ENCODE peak calls at places on chromosomes 12 and 14, in eight cellular contexts. R is esophagus squamous epithelium, M is cardiac muscle cell, X is fibroblast of lung, N is uterus, G is HCT116, K is AG04450, Q is GM23338. F is an unnamed sample. For H3K27me3, the result is how much of the 10 kb centered on the place peaks cover.

GRCh38 chr12:75259170-75259569 is 49.5 kb upstream of the KCNC2 start:
- DNase-seq in Q (peak), M (no peak), R (no peak), G (no peak), X (no peak), K (no peak), N (no peak), F (no peak)

GRCh38 chr14:75022655-75023054 is 19.9 kb downstream of the EIF2B2 start:
- DNase-seq in X (no peak), G (no peak), N (no peak), R (no peak), Q (peak), M (no peak), K (no peak), F (peak)

GRCh38 chr14:94081386-94081820 is 293 bp downstream of the IFI27L1 start:
- DNase-seq in M (no peak), Q (no peak), N (no peak), G (no peak), X (no peak), R (no peak), K (no peak), F (no peak)

GRCh38 chr12:8123124-8123888 is at the start of gene CLEC4A:
- DNase-seq in N (no peak), Q (no peak), M (no peak), X (no peak), G (no peak), K (no peak), R (no peak), F (no peak)

GRCh38 chr12:98656289-98657101 is 11.4 kb downstream of the APAF1 start:
- DNase-seq in M (no peak), Q (no peak), N (no peak), K (no peak), G (no peak), R (no peak), X (no peak), F (no peak)

GRCh38 chr14:77495354-77495753 is 3.3 kb downstream of the ISM2 start:
- DNase-seq in G (no peak), R (no peak), K (no peak), M (no peak), Q (no peak), X (no peak), N (no peak), F (no peak)

GRCh38 chr14:63499701-63500250 is 43.4 kb downstream of the PPP2R5E start:
- DNase-seq in N (no peak), R (no peak), G (no peak), K (peak), Q (no peak), M (peak), X (peak), F (no peak)

GRCh38 chr14:88005050-88005481 is at the start of gene GPR65:
- DNase-seq in R (no peak), M (peak), K (no peak), X (no peak), Q (no peak), N (no peak), G (no peak), F (no peak)

GRCh38 chr12:31005256-31005943 is 68.3 kb upstream of the DDX11 start:
- DNase-seq in N (no peak), Q (no peak), R (no peak), K (no peak), X (no peak), M (no peak), G (no peak), F (no peak)

GRCh38 chr14:92651793-92652382 is 96.5 kb downstream of the LGMN start:
- DNase-seq in K (no peak), N (no peak), R (no peak), M (no peak), X (no peak), G (no peak), Q (no peak), F (peak)

GRCh38 chr12:47155457-47156166 is 75.9 kb upstream of the AMIGO2 start:
- DNase-seq in X (peak), Q (no peak), M (peak), G (no peak), R (no peak), K (no peak), N (no peak), F (no peak)

GRCh38 chr12:27969901-27970390 is 2.6 kb downstream of the PTHLH start:
- DNase-seq in N (peak), X (no peak), G (peak), K (no peak), Q (peak), R (no peak), M (peak), F (peak)

GRCh38 chr14:22549981-22550670 is 38.9 kb downstream of the DAD1 start:
- DNase-seq in Q (peak), K (peak), M (peak), R (no peak), G (no peak), N (no peak), X (no peak), F (no peak)

GRCh38 chr14:78902010-78902623 is 731.9 kb downstream of the NRXN3 start:
- DNase-seq in G (no peak), R (no peak), Q (peak), M (peak), X (peak), K (peak), N (no peak), F (peak)

GRCh38 chr12:52127683-52128450 is 48.4 kb downstream of the SMIM41 start:
- DNase-seq in N (no peak), M (no peak), G (no peak), K (no peak), X (no peak), R (no peak), Q (no peak), F (peak)

GRCh38 chr12:87827638-87828264 is 201.4 kb downstream of the C12orf50 start:
- DNase-seq in N (no peak), G (peak), M (peak), Q (no peak), X (peak), K (peak), R (no peak), F (no peak)

GRCh38 chr12:75404231-75404630 is 13.3 kb downstream of the GLIPR1L2 start:
- DNase-seq in R (no peak), M (no peak), Q (no peak), K (no peak), N (no peak), X (no peak), G (no peak), F (no peak)

GRCh38 chr12:90152897-90153624 is 444.4 kb upstream of the ATP2B1 start:
- DNase-seq in R (no peak), G (no peak), Q (no peak), X (peak), K (no peak), M (no peak), N (no peak), F (no peak)

GRCh38 chr12:120229583-120230325 is 28.8 kb upstream of the RPLP0 start:
- DNase-seq in Q (peak), R (no peak), N (no peak), G (no peak), K (no peak), X (peak), M (peak), F (no peak)

GRCh38 chr12:3988519-3989217 is 115.5 kb upstream of the PARP11 start:
- DNase-seq in X (no peak), Q (no peak), K (no peak), N (no peak), M (no peak), R (no peak), G (no peak), F (no peak)

GRCh38 chr12:16526693-16527092 is 79.3 kb downstream of the LMO3 start:
- DNase-seq in Q (no peak), K (peak), R (no peak), N (peak), M (peak), X (peak), G (peak), F (no peak)

GRCh38 chr14:95328876-95329503 is 9.3 kb upstream of the CLMN start:
- DNase-seq in X (no peak), M (no peak), G (no peak), R (no peak), K (no peak), N (no peak), Q (no peak), F (no peak)

GRCh38 chr14:44586910-44587309 is 79.8 kb upstream of the FSCB start:
- DNase-seq in X (no peak), Q (no peak), G (no peak), R (no peak), M (no peak), K (no peak), N (no peak), F (no peak)

GRCh38 chr14:55160989-55161388 is 30.4 kb downstream of the DLGAP5 start:
- DNase-seq in M (peak), X (peak), N (no peak), G (peak), R (no peak), K (no peak), Q (no peak), F (no peak)

GRCh38 chr12:42145197-42145549 is 499 bp upstream of the GXYLT1 start:
- DNase-seq in K (no peak), M (no peak), X (peak), Q (peak), N (no peak), R (no peak), G (no peak), F (no peak)

GRCh38 chr12:106804668-106805067 is 30.2 kb downstream of the RIC8B start:
- DNase-seq in G (no peak), X (no peak), K (no peak), N (no peak), Q (no peak), R (no peak), M (no peak), F (no peak)

GRCh38 chr12:51806896-51807295 is 41.6 kb downstream of the FIGNL2 start:
- DNase-seq in X (no peak), N (no peak), M (no peak), Q (no peak), G (no peak), K (no peak), R (no peak), F (no peak)

GRCh38 chr12:131321988-131322387 is 368.3 kb downstream of the ADGRD1 start:
- DNase-seq in Q (peak), R (no peak), M (no peak), N (no peak), X (no peak), G (no peak), K (no peak), F (no peak)

GRCh38 chr14:98623806-98624430 is 648.1 kb downstream of the BCL11B start:
- DNase-seq in Q (no peak), R (no peak), M (no peak), X (no peak), N (no peak), K (no peak), G (no peak), F (no peak)

GRCh38 chr12:67826148-67826547 is 163.1 kb upstream of the IFNG-AS1 start:
- DNase-seq in G (no peak), X (no peak), M (no peak), K (no peak), R (no peak), Q (no peak), N (no peak), F (no peak)

DNA sequence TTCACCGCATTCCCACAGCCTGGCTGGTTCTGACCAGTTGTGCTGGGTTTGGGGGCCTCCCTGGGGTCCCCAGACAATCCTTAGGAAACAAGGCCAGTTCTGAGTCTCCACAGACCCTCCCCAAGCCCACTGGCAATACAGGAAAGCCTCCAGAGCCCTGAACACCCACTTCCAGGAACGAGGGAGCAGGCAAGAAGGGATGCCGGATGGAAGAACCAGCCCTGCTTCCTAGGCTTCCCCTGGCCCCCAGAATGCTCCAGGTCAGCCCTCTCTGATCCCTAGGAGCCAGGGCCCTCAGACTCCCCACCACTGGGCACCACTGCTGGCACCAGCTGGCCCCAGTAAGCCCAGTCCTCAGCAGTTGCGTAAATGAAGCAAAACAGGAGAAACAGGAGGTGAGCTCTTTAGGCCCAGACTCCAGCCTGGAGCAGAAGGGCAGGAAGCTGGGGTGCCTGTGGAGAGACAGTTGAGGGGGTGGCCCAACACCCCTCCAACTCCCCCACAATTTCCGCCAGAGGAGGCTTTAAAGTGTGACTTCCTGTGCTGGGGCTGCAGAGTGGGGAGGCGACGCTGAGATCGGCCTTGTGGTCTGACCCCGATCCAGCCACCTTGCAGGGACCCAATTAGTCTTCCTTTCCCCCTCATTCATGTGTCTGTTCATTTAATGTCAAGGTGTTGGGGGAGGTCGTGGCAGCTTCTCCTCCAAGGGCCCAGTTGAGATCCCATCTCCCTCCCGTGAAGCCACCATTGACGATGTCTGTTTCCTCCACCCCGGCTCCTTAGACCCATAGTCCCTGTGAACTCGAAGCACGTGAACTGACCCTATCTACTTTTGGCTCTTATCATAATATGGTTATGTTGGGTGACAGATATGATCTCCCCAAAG is 4.8 kb downstream of the TNFRSF1A start:
- DNase-seq in M (no peak), N (no peak), X (no peak), G (no peak), K (no peak), Q (no peak), R (no peak), F (no peak)
- H3K4me3 ChIP-seq in M (peak), N (peak), X (peak), G (peak), K (peak), Q (peak), R (peak), F (peak)

DNA sequence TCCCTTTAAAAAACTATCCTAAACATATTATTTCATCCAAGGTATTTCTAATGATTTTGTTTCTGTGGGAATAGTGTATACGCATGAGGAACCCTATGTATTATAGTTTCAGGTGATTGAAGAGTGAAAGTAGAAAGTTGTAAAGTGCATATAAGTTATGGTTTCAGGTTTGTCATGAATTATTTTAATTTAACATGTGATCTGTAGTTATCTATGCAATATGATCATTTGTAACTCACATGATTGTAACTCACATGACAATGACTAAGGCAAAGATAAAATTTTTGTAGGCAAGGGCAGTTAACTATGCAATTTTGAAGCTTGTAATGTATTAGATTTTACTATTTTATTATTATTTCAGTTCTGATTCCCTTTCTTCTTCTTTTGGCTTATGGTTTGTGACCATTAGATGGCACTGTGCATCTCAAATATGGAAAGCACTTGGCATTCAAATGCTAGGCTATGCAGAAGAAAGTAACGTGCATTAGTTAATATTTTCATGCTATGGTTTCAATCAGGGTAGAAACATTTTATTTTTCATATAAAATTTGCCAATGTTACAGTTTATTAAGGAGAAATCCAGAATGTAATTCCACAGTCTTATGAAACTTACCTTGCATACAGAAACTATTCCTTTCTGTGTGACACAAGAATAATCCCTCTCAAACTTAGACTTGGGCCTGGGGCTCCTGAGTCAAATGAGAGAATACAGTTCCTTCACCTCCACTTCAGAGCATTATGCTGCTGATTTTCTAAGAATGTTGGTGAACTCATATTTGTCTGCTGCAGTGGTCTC is 15.8 kb upstream of the TMEM30B start:
- DNase-seq in N (no peak), M (peak), Q (peak), G (peak), K (no peak), R (no peak), X (peak), F (no peak)
- TF ChIP-seq CTCF in N (peak), M (peak), Q (peak), G (peak), K (peak), R (peak), X (peak), F (peak)

DNA sequence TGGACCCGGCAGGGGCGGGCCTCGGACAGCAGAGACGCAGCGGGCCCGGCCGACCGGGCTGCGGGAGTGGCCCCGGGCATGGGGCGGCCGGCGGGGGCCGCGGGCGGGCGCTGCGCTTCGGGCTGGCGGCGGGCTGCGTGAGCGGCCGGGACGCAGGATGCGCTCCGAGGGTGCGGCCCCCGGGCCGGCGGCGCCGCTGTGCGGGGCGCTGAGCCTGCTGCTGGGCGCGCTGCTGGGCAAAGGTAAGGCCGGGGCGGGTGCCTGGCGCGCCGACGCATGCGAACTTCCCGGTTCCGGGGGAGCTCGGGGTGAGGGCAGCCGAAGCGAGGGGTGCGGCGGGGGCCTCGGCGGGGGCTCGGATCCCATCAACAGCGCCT is 264 bp downstream of the TMEM132C start:
- DNase-seq in X (no peak), K (no peak), N (no peak), Q (peak), M (no peak), G (no peak), R (no peak), F (no peak)
- H3K27me3 ChIP-seq in X (under half), K (under half), N (under half), Q (half or more), M (half or more), G (under half), R (under half), F (half or more)

DNA sequence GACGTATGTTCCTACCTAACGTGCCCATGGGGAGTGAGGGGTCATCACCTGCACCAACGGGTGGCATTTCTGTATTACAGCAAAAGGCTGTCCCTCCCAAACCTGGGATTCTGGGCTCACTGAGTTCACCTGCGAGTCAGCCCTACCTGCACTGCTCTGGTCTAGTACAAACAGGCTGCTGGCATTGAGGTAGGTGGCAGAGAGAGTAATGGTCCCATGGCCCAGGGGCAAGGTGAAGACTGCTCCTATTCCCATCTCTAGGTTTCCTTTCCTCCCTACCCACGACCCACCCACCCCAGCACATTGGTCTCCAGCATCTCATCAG is 421 bp downstream of the SUOX start:
- DNase-seq in Q (no peak), M (no peak), X (no peak), K (no peak), R (no peak), G (no peak), N (no peak), F (no peak)
- H3K4me3 ChIP-seq in Q (peak), M (peak), X (peak), K (peak), R (peak), G (peak), N (peak), F (peak)

DNA sequence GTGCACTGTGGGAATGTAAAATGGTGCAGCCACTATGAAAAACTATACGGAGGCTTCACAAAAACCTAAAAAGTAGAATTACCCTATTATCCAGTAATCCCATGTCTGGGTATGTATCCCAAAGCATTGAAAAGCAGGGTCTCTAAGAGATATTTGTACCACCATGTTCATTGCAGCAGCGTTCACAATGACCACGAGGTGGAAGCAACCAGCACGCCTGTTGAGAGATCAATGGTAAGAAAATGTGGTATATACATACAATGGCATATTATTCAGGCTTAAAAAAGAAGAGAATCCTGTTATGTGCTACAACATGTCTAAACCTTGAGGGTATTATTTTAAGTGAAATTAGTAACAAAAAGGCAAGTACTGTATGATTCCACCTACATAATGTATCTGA is 910 bp upstream of the NOPCHAP1 start:
- DNase-seq in M (no peak), K (no peak), R (no peak), G (no peak), X (no peak), Q (no peak), N (no peak), F (no peak)
- TF ChIP-seq CTCF in M (no peak), K (no peak), R (peak), G (no peak), X (no peak), Q (peak), N (no peak), F (no peak)

GRCh38 chr12:1920436-1920835 is 2.0 kb upstream of the CACNA2D4 start:
- DNase-seq in K (no peak), G (no peak), N (no peak), Q (no peak), M (no peak), X (no peak), R (no peak), F (no peak)

GRCh38 chr12:1919763-1920162 is 1.3 kb upstream of the CACNA2D4 start:
- DNase-seq in M (no peak), N (no peak), R (no peak), X (no peak), G (no peak), K (no peak), Q (no peak), F (no peak)

GRCh38 chr12:1920971-1921370 is 2.5 kb upstream of the CACNA2D4 start:
- DNase-seq in Q (no peak), X (no peak), M (no peak), K (no peak), N (no peak), R (no peak), G (no peak), F (no peak)

GRCh38 chr12:1922985-1923384 is 4.5 kb upstream of the CACNA2D4 start:
- DNase-seq in G (no peak), K (no peak), R (no peak), Q (no peak), M (no peak), N (no peak), X (no peak), F (no peak)

DNA sequence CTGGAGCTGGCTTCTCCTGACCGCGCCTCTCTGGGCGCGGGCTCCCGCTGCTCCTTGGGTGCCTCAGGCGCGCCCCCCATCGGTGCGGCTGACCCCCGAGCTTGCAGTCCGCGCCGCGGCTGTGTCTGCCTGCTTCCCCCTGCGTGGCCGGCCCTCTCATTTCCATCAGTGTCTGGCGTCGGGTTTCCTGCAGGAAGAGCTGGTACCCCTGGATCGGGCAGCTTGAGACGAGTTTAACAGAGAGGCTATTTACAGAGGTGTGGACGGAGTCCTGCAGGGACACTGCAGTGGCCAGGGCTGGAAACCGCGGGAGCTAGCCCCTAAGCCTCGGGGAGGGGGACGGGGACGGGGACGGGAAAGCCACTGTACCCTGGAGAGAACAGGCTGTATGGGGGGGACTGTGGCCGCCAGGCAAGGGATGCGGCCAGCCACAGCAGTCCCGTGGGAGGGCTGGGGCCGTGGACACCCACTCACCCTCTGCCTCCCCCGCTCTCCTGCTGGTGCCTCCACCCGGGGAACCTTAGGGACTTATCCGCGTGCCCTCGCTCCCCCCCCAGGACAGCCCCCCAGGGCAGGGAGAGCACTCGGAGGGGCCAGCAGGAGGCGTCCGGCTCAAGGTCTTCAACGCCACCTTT is 3.7 kb upstream of the CACNA2D4 start:
- DNase-seq in X (no peak), R (no peak), K (no peak), N (no peak), Q (peak), M (no peak), G (no peak), F (no peak)
- H3K27me3 ChIP-seq in X (under half), R (under half), K (half or more), N (under half), Q (under half), M (under half), G (under half), F (under half)